ENCODE peak calls at places on chromosomes 3 and 15, in six cellular contexts. J, M, C, N, G and Q are unnamed samples.

GRCh38 chr15:34855397-34855796 is 60.0 kb upstream of the ACTC1 start:
- DNase-seq in J (no peak), M (no peak), C (no peak), N (peak), G (no peak), Q (peak)

GRCh38 chr3:126480864-126481263 is 5.2 kb upstream of the ZXDC start:
- DNase-seq in J (no peak), M (no peak), C (no peak), N (no peak), G (no peak), Q (no peak)

GRCh38 chr3:148330486-148330885 is 367.2 kb upstream of the AGTR1 start:
- DNase-seq in J (no peak), M (no peak), C (no peak), N (no peak), G (no peak), Q (no peak)

GRCh38 chr3:89586256-89586655 is 478.8 kb downstream of the EPHA3 start:
- DNase-seq in J (no peak), M (no peak), C (no peak), N (peak), G (no peak), Q (no peak)

GRCh38 chr3:134291300-134292254 is 40.9 kb upstream of the RYK start:
- DNase-seq in J (no peak), M (no peak), C (no peak), N (peak), G (no peak), Q (no peak)

GRCh38 chr3:160291909-160292299 is 66.7 kb downstream of the C3orf80 start:
- DNase-seq in J (no peak), M (no peak), C (no peak), N (no peak), G (no peak), Q (no peak)

GRCh38 chr3:181103605-181104004 is 114.1 kb upstream of the DNAJC19 start:
- DNase-seq in J (no peak), M (peak), C (no peak), N (peak), G (no peak), Q (peak)

GRCh38 chr3:9122732-9123364 is 126.6 kb downstream of the SRGAP3 start:
- DNase-seq in J (no peak), M (no peak), C (no peak), N (no peak), G (no peak), Q (no peak)

GRCh38 chr15:58314593-58315216 is 117.1 kb upstream of the LIPC start:
- DNase-seq in J (no peak), M (no peak), C (no peak), N (no peak), G (no peak), Q (no peak)

GRCh38 chr3:129106866-129107565 is 14.6 kb downstream of the RAB43 start:
- DNase-seq in J (no peak), M (no peak), C (no peak), N (no peak), G (no peak), Q (no peak)

GRCh38 chr3:71393093-71393492 is 190.4 kb downstream of the FOXP1 start:
- DNase-seq in J (no peak), M (no peak), C (peak), N (peak), G (no peak), Q (no peak)

GRCh38 chr3:58291671-58292338 is 14.2 kb upstream of the RPP14 start:
- DNase-seq in J (no peak), M (no peak), C (no peak), N (no peak), G (no peak), Q (no peak)

GRCh38 chr3:172918165-172918564 is 167.6 kb downstream of the ECT2 start:
- DNase-seq in J (no peak), M (no peak), C (no peak), N (no peak), G (no peak), Q (peak)

GRCh38 chr3:60886518-60886917 is 364.7 kb downstream of the FHIT start:
- DNase-seq in J (no peak), M (no peak), C (no peak), N (no peak), G (no peak), Q (no peak)

DNA sequence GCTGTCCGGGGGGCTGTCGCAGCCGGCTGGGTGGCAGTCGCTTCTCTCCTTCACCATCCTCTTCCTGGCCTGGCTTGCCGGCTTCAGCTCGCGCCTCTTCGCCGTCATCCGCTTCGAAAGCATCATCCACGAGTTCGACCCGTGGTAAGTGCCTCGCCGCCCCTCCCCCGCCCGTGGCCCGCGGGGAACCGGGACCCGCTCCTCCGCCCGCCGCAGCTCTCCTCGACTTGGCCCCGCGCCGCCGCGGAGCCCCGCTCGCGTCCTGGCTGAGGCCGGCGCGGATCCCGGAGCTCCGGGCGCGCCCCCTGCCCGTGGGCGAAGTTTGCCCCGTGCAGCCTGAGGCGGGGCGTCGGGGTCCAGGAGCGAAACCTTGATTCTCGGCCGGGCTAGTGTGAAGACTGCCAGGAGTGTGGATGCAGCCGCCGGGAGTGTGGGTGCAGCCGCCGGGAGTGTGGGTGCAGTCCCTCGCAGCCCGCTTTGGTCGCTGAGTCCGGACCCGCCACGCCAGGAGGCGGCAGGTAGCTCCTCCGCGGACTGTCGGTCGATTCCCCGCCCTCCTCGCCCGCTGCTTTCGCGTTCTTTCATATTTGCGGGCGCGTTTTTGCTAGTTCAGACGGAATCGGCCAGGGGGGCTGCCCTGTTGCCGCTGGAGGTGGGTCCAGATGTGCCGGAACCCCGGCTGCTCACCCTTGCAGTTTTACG is 595 bp downstream of the STT3B start:
- DNase-seq in J (peak), M (peak), C (peak), N (peak), G (no peak), Q (no peak)
- TF ChIP-seq CTCF in J (peak), M (peak), C (peak), N (peak), G (no peak), Q (no peak)

DNA sequence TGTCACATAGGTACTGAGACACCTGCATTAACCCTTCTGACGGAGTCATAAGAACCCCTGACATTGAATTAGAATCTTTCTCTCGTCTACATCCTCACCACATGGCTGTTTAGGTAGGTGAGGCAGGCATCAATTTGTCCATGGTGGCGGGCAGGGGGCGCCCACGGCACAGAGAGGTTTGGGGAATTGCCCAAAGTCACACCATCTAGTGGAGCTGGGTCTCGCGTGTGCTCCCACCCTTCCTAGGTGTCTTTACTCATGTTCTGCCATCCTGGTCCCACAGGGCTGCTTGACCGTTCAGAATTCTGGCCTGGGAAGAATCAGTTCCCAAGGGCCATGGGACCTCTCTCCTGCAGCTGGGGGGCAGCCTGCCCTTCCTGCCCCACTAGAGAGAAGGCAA is 14.7 kb upstream of the DLL4 start:
- DNase-seq in J (no peak), M (no peak), C (no peak), N (no peak), G (no peak), Q (no peak)
- TF ChIP-seq CTCF in J (no peak), M (peak), C (peak), N (peak), G (no peak), Q (no peak)

GRCh38 chr3:65303431-65303830 is 615.6 kb upstream of the ADAMTS9 start:
- DNase-seq in J (no peak), M (no peak), C (no peak), N (peak), G (no peak), Q (no peak)
- TF ChIP-seq CTCF in J (no peak), M (no peak), C (no peak), N (no peak), G (no peak), Q (no peak)

GRCh38 chr3:31687020-31687802 is 154.5 kb downstream of the STT3B start:
- DNase-seq in J (no peak), M (no peak), C (no peak), N (no peak), G (no peak), Q (no peak)
- TF ChIP-seq CTCF in J (no peak), M (peak), C (no peak), N (peak), G (no peak), Q (no peak)

DNA sequence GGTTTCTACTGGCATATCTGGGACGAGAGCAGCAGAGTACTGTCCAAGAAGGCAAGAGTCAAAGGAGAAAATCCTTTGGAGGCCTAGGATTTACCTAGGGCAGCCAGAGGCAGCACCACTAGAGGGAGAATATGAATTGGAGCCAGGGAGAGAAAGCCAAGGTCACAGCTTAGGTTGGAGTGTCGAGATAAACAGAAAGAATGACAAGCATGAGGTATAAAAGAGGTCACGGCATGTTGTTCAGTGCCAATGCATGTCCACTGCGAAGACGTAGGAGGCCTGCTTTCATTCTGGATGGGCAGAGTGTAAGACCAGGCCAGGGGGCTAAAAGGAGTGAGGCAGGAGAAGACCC is 47.2 kb downstream of the THBS1 start:
- DNase-seq in J (no peak), M (no peak), C (no peak), N (no peak), G (no peak), Q (no peak)
- TF ChIP-seq CTCF in J (no peak), M (no peak), C (no peak), N (peak), G (no peak), Q (peak)

GRCh38 chr15:27201425-27201824 is 230.4 kb downstream of the GABRG3 start:
- DNase-seq in J (no peak), M (peak), C (no peak), N (no peak), G (no peak), Q (no peak)
- TF ChIP-seq CTCF in J (no peak), M (no peak), C (no peak), N (no peak), G (no peak), Q (no peak)

GRCh38 chr3:10502185-10502880 is 3.1 kb downstream of the ATP2B2 start:
- DNase-seq in J (no peak), M (no peak), C (no peak), N (no peak), G (no peak), Q (no peak)

GRCh38 chr3:10505050-10505790 is at the start of gene ATP2B2:
- DNase-seq in J (peak), M (peak), C (no peak), N (no peak), G (no peak), Q (no peak)

GRCh38 chr3:10503217-10503796 is 2.1 kb downstream of the ATP2B2 start:
- DNase-seq in J (no peak), M (no peak), C (no peak), N (no peak), G (no peak), Q (no peak)

GRCh38 chr3:10505791-10506585 is 602 bp upstream of the ATP2B2 start:
- DNase-seq in J (no peak), M (no peak), C (no peak), N (no peak), G (no peak), Q (no peak)

DNA sequence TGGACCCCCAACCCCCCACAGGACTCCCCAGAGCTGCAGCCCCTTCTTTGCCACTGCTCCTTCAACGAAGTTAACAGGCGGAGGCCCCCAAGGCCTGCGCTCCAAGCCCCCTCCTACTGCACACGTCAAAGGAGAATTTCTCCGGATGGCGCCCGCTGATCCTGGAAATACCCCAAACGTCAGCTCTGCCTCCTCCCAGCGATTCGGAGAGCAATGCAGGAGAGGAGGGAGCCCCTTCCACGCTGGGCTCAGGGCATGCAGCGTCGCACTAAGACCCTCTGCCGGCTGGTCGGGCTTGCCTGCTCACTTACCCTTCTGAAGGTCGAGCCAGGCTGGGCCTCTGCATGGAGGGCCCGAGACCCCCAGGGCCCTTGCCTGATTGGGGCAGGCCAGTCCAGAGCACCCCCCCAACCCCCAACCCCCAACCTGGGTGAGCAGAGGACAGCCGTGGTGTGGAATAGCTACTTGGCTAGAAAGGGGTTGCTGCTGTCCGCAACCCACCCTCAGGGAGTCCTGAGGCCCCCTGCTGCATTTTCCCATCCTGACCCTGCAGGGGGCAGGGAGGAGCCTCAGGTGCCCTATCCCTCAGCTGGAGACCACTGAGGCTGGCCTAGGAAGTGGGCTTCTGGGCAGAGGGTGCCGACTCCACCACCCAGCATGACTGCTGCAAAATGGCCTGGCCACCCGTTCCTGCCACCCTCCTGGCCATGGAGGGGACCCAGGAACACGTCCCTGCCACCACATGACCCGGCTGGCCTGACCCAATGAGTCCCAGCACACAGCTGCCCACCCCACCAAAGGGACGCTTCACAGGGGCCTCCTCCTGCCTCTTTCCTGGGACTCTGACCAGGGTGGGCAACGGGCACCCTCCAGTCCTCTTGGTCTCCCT is 981 bp downstream of the ATP2B2 start:
- DNase-seq in J (no peak), M (no peak), C (no peak), N (no peak), G (no peak), Q (no peak)
- TF ChIP-seq CTCF in J (no peak), M (no peak), C (no peak), N (no peak), G (no peak), Q (no peak)

GRCh38 chr3:194070220-194070633 is 65.7 kb upstream of the HES1 start:
- DNase-seq in J (no peak), M (no peak), C (no peak), N (no peak), G (no peak), Q (no peak)

GRCh38 chr3:194069421-194070219 is 66.3 kb upstream of the HES1 start:
- DNase-seq in J (no peak), M (no peak), C (no peak), N (peak), G (no peak), Q (no peak)

GRCh38 chr3:194072691-194073279 is 63.2 kb upstream of the HES1 start:
- DNase-seq in J (no peak), M (no peak), C (no peak), N (no peak), G (no peak), Q (no peak)

GRCh38 chr3:194072097-194072428 is 63.9 kb upstream of the HES1 start:
- DNase-seq in J (no peak), M (no peak), C (no peak), N (peak), G (no peak), Q (no peak)

DNA sequence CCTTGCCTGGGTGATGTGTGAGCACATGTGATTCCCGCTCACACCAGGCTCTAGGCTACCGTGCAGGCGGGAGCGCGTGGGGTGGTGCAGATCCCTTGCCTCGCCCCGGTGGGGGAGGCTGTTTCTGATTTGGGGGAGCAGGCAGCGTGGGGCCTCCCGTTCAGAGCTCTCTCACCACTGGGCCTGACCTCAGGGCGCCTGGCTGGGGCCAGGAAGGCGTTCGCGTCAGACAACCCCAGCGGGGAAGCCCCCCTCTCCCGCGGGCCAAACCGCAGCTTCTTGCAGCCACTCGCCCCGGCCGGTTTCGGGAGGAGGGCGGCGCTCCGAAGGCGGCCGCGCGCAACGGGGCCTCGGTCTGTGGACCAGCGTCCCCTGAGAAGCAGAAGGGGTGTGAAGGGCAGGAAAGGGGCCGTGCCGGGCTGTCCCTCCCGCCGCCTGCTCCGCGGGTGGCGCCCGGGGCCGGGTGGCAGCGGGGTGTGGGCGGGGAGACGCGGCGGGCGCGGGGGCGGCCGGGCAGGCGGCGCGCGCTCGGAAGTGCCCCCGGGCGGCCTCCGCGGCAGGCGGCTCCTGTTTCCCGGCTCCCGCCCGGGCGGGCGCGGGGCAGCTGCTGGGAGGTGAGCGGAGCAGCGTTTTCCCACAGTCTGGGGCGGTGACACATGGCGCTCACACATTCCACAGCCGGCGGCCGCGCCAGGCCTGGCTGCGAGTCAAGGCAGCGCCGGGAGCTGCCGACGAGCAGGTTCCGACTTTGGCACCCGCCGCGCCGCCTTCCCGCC is 65.1 kb upstream of the HES1 start:
- DNase-seq in J (peak), M (peak), C (peak), N (peak), G (peak), Q (no peak)
- TF ChIP-seq CTCF in J (no peak), M (no peak), C (no peak), N (no peak), G (no peak), Q (no peak)

DNA sequence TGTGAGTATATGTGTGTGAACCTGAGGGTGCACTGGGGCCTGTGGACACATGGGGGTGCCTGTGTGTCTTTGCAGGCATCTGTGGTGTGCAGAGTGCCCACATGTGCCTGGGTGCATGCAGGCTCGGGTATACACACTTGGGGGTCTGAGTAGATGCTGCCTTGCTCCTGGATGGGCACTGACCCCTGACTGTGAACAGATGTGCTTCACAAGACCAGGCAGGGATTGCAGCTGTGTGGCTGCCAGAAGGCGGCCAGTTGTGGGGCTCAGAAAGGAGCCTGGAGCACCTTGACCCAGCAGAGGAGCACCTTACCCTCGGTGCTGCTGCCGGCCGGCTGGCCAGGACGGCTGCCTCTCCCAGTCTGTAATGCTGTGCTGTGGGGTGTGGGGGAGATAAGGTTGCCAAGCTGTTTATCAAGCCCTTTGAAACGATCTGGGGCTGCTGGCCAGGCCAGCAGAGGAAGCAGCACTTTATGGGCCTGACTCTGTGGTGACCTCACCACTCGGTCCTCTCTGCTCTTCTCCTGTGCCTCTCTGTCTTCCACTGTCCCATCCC is 55.5 kb upstream of the MRPS22 start:
- DNase-seq in J (no peak), M (no peak), C (no peak), N (no peak), G (no peak), Q (no peak)
- TF ChIP-seq CTCF in J (no peak), M (no peak), C (no peak), N (peak), G (no peak), Q (peak)

GRCh38 chr3:119494597-119494996 is 3.8 kb upstream of the TIMMDC1 start:
- DNase-seq in J (no peak), M (no peak), C (no peak), N (no peak), G (no peak), Q (no peak)
- TF ChIP-seq CTCF in J (no peak), M (peak), C (no peak), N (no peak), G (no peak), Q (no peak)